ENCODE peak calls at places on chromosomes 11 and 22, in seven cellular contexts. G is MCF 10A; A is IMR-90; L is mucosa of descending colon; N is activated effector memory CD4-positive, alpha-beta T cell treated with anti-CD3 and anti-CD28 coated beads, Interleukin-2, amount 50 U/mL, for 16 hours; X is AML-193; O is thoracic aorta. W is an unnamed sample.

GRCh38 chr11:75268626-75269366 is 28.2 kb downstream of the TPBGL start:
- DNase-seq in N (no peak), A (no peak), L (no peak), G (no peak), X (no peak), O (no peak), W (no peak)

GRCh38 chr22:30943368-30943767 is 25.2 kb downstream of the MORC2 start:
- DNase-seq in A (no peak), O (no peak), L (no peak), N (peak; percentile 82), G (no peak), X (no peak), W (no peak)

GRCh38 chr11:126140106-126140931 is 71.1 kb downstream of the RPUSD4 start:
- DNase-seq in N (no peak), L (no peak), O (no peak), G (no peak), X (no peak), A (no peak), W (no peak)

GRCh38 chr11:14228356-14228755 is 130.6 kb downstream of the RRAS2 start:
- DNase-seq in A (no peak), X (no peak), O (no peak), G (no peak), N (no peak), L (no peak), W (no peak)

GRCh38 chr11:12171921-12172320 is 61.5 kb downstream of the MICAL2 start:
- DNase-seq in O (no peak), L (no peak), A (no peak), N (no peak), G (no peak), X (no peak), W (no peak)

GRCh38 chr11:46335858-46336600 is 11.2 kb upstream of the DGKZ start:
- DNase-seq in A (no peak), G (no peak), N (no peak), L (no peak), O (no peak), X (no peak), W (no peak)

GRCh38 chr11:45853616-45854219 is 6.4 kb downstream of the CRY2 start:
- DNase-seq in X (no peak), L (no peak), N (no peak), O (no peak), G (no peak), A (no peak), W (no peak)

GRCh38 chr22:37316875-37317371 is 34.6 kb downstream of the CYTH4 start:
- DNase-seq in L (no peak), X (peak; percentile 58), O (no peak), N (peak; percentile 87), G (peak; percentile 94), A (peak; percentile 88), W (peak; percentile 78)

GRCh38 chr11:1140642-1141490 is 16.9 kb upstream of the MUC5AC start:
- DNase-seq in L (no peak), N (no peak), O (no peak), X (no peak), A (no peak), G (no peak), W (no peak)

GRCh38 chr11:118930152-118930712 is 4.5 kb upstream of the BCL9L start:
- DNase-seq in N (peak; percentile 95), X (peak; percentile 63), L (peak; percentile 93), O (no peak), A (peak; percentile 63), G (peak; percentile 95), W (peak; percentile 43)

GRCh38 chr11:117239295-117239694 is 6.8 kb downstream of the RNF214 start:
- DNase-seq in X (no peak), A (peak; percentile 96), L (no peak), O (no peak), G (peak; percentile 77), N (no peak), W (peak; percentile 99)

GRCh38 chr11:31687861-31688260 is 123.3 kb downstream of the PAX6 start:
- DNase-seq in X (no peak), A (no peak), L (no peak), O (no peak), N (no peak), G (no peak), W (no peak)

GRCh38 chr11:85725510-85726258 is 39.7 kb upstream of the CCDC89 start:
- DNase-seq in O (no peak), L (no peak), G (peak; percentile 78), X (no peak), N (no peak), A (peak; percentile 97), W (peak; percentile 94)

GRCh38 chr22:20211997-20212753 is 55.9 kb downstream of the RTN4R start:
- DNase-seq in N (no peak), A (peak; percentile 7), L (peak; percentile 72), O (no peak), X (no peak), G (peak; percentile 58), W (peak; percentile 20)

GRCh38 chr11:125345706-125346561 is 150.1 kb downstream of the FEZ1 start:
- DNase-seq in X (peak; percentile 58), G (peak; percentile 76), A (peak; percentile 67), N (peak; percentile 77), O (peak; percentile 50), L (no peak), W (peak; percentile 47)

GRCh38 chr11:78812513-78813293 is 238.0 kb upstream of the NARS2 start:
- DNase-seq in O (no peak), L (no peak), X (no peak), A (peak; percentile 57), G (peak; percentile 35), N (no peak), W (peak; percentile 9)

GRCh38 chr22:26568207-26568706 is 21.7 kb downstream of the TPST2 start:
- DNase-seq in A (peak; percentile 12), O (no peak), N (no peak), G (peak; percentile 61), L (no peak), X (no peak), W (no peak)

GRCh38 chr22:24926428-24926725 is 20.1 kb downstream of the LHFPL7 start:
- DNase-seq in G (no peak), N (no peak), A (no peak), X (no peak), O (no peak), L (no peak), W (no peak)

GRCh38 chr11:12395333-12395732 is 18.0 kb downstream of the PARVA start:
- DNase-seq in G (no peak), N (no peak), X (no peak), L (no peak), O (no peak), A (no peak), W (no peak)

GRCh38 chr11:72602250-72602904 is 71.8 kb downstream of the PDE2A start:
- DNase-seq in N (no peak), X (no peak), G (no peak), A (no peak), L (no peak), O (no peak), W (no peak)

GRCh38 chr22:19957445-19957844 is 15.8 kb upstream of the TXNRD2 start:
- DNase-seq in G (no peak), X (no peak), O (no peak), L (peak; percentile 45), N (no peak), A (no peak), W (no peak)

GRCh38 chr11:290621-291231 is 1.8 kb downstream of the PGGHG start:
- DNase-seq in L (peak; percentile 60), X (no peak), A (no peak), N (peak; percentile 63), O (no peak), G (no peak), W (no peak)

GRCh38 chr11:60056349-60056969 is at the start of gene MS4A3:
- DNase-seq in N (no peak), L (no peak), O (no peak), X (peak; percentile 98), A (no peak), G (no peak), W (no peak)

GRCh38 chr11:75771646-75772410 is 3.2 kb downstream of the DGAT2 start:
- DNase-seq in O (peak; percentile 14), L (no peak), A (peak; percentile 85), G (peak; percentile 94), N (no peak), X (no peak), W (peak; percentile 87)

GRCh38 chr11:64823568-64824119 is 13.3 kb upstream of the MEN1 start:
- DNase-seq in X (no peak), N (no peak), O (no peak), A (no peak), L (no peak), G (no peak), W (no peak)

GRCh38 chr11:63564056-63564784 is 1.0 kb upstream of the PLAAT2 start:
- DNase-seq in A (no peak), X (no peak), G (no peak), L (peak; percentile 71), O (no peak), N (no peak), W (no peak)

GRCh38 chr11:45921561-45922424 is 663 bp upstream of the LARGE2 start:
- DNase-seq in X (no peak), G (no peak), N (peak; percentile 61), A (no peak), O (no peak), L (peak; percentile 82), W (no peak)

GRCh38 chr22:37747090-37747714 is 50.4 kb downstream of the TRIOBP start:
- DNase-seq in O (no peak), L (no peak), N (no peak), A (peak; percentile 66), G (peak; percentile 65), X (no peak), W (peak; percentile 59)

GRCh38 chr11:10390375-10390774 is 64.7 kb upstream of the AMPD3 start:
- DNase-seq in O (no peak), G (no peak), L (no peak), A (no peak), N (no peak), X (no peak), W (no peak)

W was measured in HCEC 1CT.